ENCODE peak calls at places on chromosomes 6 and 20, in six cellular contexts. One of them, this sample, is unnamed.

GRCh38 chr6:221531-222349 is 70.5 kb upstream of the DUSP22 start:
- DNase-seq in H1: no peak
- DNase-seq in transverse colon: no peak
- DNase-seq in sigmoid colon: no peak
- DNase-seq in HepG2: peak
- DNase-seq in endothelial cell of umbilical vein: no peak
- DNase-seq in this sample: no peak

GRCh38 chr6:14276667-14277404 is 159.3 kb downstream of the CD83 start:
- DNase-seq in H1: no peak
- DNase-seq in endothelial cell of umbilical vein: no peak
- DNase-seq in sigmoid colon: no peak
- DNase-seq in transverse colon: no peak
- DNase-seq in HepG2: no peak
- DNase-seq in this sample: no peak

GRCh38 chr6:38131527-38131965 is 312.0 kb downstream of the ZFAND3 start:
- DNase-seq in HepG2: no peak
- DNase-seq in sigmoid colon: no peak
- DNase-seq in transverse colon: no peak
- DNase-seq in endothelial cell of umbilical vein: no peak
- DNase-seq in H1: no peak
- DNase-seq in this sample: no peak

GRCh38 chr6:112017169-112017568 is 36.7 kb upstream of the CCN6 start:
- DNase-seq in HepG2: no peak
- DNase-seq in H1: no peak
- DNase-seq in endothelial cell of umbilical vein: no peak
- DNase-seq in sigmoid colon: no peak
- DNase-seq in transverse colon: no peak
- DNase-seq in this sample: no peak

GRCh38 chr6:138012682-138013081 is 94.5 kb downstream of the PERP start:
- DNase-seq in transverse colon: peak
- DNase-seq in H1: no peak
- DNase-seq in endothelial cell of umbilical vein: no peak
- DNase-seq in sigmoid colon: no peak
- DNase-seq in HepG2: no peak
- DNase-seq in this sample: no peak

GRCh38 chr6:32152414-32153251 is 894 bp upstream of the PRRT1 start:
- DNase-seq in transverse colon: no peak
- DNase-seq in HepG2: no peak
- DNase-seq in endothelial cell of umbilical vein: peak
- DNase-seq in sigmoid colon: no peak
- DNase-seq in H1: no peak
- DNase-seq in this sample: peak

GRCh38 chr20:2285618-2286017 is 10.2 kb upstream of the TGM3 start:
- DNase-seq in transverse colon: no peak
- DNase-seq in HepG2: no peak
- DNase-seq in H1: no peak
- DNase-seq in sigmoid colon: no peak
- DNase-seq in endothelial cell of umbilical vein: no peak
- DNase-seq in this sample: no peak

GRCh38 chr6:44002591-44003344 is 124.5 kb downstream of the MRPL14 start:
- DNase-seq in H1: peak
- DNase-seq in transverse colon: peak
- DNase-seq in endothelial cell of umbilical vein: peak
- DNase-seq in sigmoid colon: no peak
- DNase-seq in HepG2: no peak
- DNase-seq in this sample: peak

GRCh38 chr6:2035046-2035445 is 210.4 kb downstream of the GMDS start:
- DNase-seq in transverse colon: no peak
- DNase-seq in sigmoid colon: no peak
- DNase-seq in H1: no peak
- DNase-seq in endothelial cell of umbilical vein: no peak
- DNase-seq in HepG2: no peak
- DNase-seq in this sample: no peak

GRCh38 chr6:39444479-39445019 is 122.0 kb upstream of the KCNK16 start:
- DNase-seq in endothelial cell of umbilical vein: no peak
- DNase-seq in sigmoid colon: no peak
- DNase-seq in H1: peak
- DNase-seq in HepG2: no peak
- DNase-seq in transverse colon: no peak
- DNase-seq in this sample: no peak

GRCh38 chr20:49569403-49570115 is 1.6 kb upstream of the PTGIS start:
- DNase-seq in HepG2: no peak
- DNase-seq in transverse colon: no peak
- DNase-seq in H1: no peak
- DNase-seq in sigmoid colon: peak
- DNase-seq in endothelial cell of umbilical vein: no peak
- DNase-seq in this sample: no peak

GRCh38 chr6:80148220-80148619 is 41.7 kb downstream of the BCKDHB start:
- DNase-seq in endothelial cell of umbilical vein: no peak
- DNase-seq in sigmoid colon: no peak
- DNase-seq in H1: no peak
- DNase-seq in transverse colon: no peak
- DNase-seq in HepG2: no peak
- DNase-seq in this sample: no peak

GRCh38 chr6:104887350-104887749 is 27.6 kb upstream of the HACE1 start:
- DNase-seq in H1: no peak
- DNase-seq in endothelial cell of umbilical vein: peak
- DNase-seq in sigmoid colon: no peak
- DNase-seq in HepG2: peak
- DNase-seq in transverse colon: no peak
- DNase-seq in this sample: no peak

GRCh38 chr6:112802154-112802553 is 455.0 kb downstream of the RFPL4B start:
- DNase-seq in endothelial cell of umbilical vein: peak
- DNase-seq in transverse colon: no peak
- DNase-seq in HepG2: no peak
- DNase-seq in H1: no peak
- DNase-seq in sigmoid colon: no peak
- DNase-seq in this sample: no peak

GRCh38 chr6:42960243-42961019 is at the start of gene GNMT:
- DNase-seq in HepG2: peak
- DNase-seq in sigmoid colon: peak
- DNase-seq in H1: peak
- DNase-seq in transverse colon: peak
- DNase-seq in endothelial cell of umbilical vein: peak
- DNase-seq in this sample: peak

GRCh38 chr6:50849016-50849748 is 30.5 kb downstream of the TFAP2B start:
- DNase-seq in endothelial cell of umbilical vein: no peak
- DNase-seq in transverse colon: no peak
- DNase-seq in HepG2: no peak
- DNase-seq in H1: peak
- DNase-seq in sigmoid colon: no peak
- DNase-seq in this sample: peak

DNA sequence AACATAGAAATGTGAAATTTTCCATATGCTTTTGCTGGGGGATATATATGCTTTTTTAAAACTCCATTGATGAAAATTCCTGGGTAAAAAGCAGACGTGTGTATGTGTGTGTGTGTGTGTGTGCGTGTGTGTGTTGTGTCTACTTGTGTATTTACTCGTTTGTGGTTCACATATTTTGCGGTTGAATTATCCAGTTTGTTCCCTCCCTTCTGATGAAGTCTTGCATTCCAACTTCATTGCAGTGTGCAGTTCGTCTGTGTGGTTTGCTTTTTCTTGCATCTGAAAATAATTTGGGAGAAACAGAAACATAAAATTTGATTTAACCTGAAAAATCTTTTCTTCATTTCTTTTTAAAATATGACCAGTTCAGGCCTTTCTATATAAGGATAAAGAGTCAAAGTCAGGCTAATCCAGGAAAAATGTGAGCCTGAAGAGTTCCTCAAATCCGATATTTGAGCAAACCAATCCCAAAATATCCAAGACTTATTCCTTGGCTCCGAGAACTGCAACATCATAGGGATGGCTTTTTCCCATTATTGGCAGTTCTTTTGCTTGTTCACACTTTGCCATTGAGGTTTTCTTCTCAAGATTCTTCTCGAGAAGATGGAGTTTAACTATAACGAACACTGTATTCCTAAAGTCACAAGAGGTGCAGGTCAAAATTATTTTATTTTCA is 202.2 kb upstream of the CCN2 start:
- DNase-seq in sigmoid colon: no peak
- DNase-seq in transverse colon: no peak
- DNase-seq in endothelial cell of umbilical vein: no peak
- DNase-seq in H1: no peak
- DNase-seq in HepG2: no peak
- DNase-seq in this sample: no peak
- H3K27ac ChIP-seq in sigmoid colon: no peak
- H3K27ac ChIP-seq in transverse colon: no peak
- H3K27ac ChIP-seq in endothelial cell of umbilical vein: no peak
- H3K27ac ChIP-seq in H1: no peak
- H3K27ac ChIP-seq in HepG2: no peak
- H3K27ac ChIP-seq in this sample: no peak

GRCh38 chr6:25606151-25606550 is 45.9 kb upstream of the SCGN start:
- DNase-seq in sigmoid colon: no peak
- DNase-seq in HepG2: no peak
- DNase-seq in endothelial cell of umbilical vein: no peak
- DNase-seq in transverse colon: no peak
- DNase-seq in H1: no peak
- DNase-seq in this sample: no peak

GRCh38 chr6:25603251-25603650 is 48.8 kb upstream of the SCGN start:
- DNase-seq in transverse colon: no peak
- DNase-seq in H1: no peak
- DNase-seq in sigmoid colon: no peak
- DNase-seq in endothelial cell of umbilical vein: no peak
- DNase-seq in HepG2: no peak
- DNase-seq in this sample: no peak

GRCh38 chr6:25599516-25600060 is 52.4 kb upstream of the SCGN start:
- DNase-seq in endothelial cell of umbilical vein: no peak
- DNase-seq in H1: no peak
- DNase-seq in sigmoid colon: no peak
- DNase-seq in HepG2: no peak
- DNase-seq in transverse colon: no peak
- DNase-seq in this sample: no peak

GRCh38 chr6:25602680-25602982 is 49.4 kb upstream of the SCGN start:
- DNase-seq in HepG2: no peak
- DNase-seq in endothelial cell of umbilical vein: no peak
- DNase-seq in sigmoid colon: no peak
- DNase-seq in H1: no peak
- DNase-seq in transverse colon: no peak
- DNase-seq in this sample: no peak

GRCh38 chr6:25601797-25602679 is 50.0 kb upstream of the SCGN start:
- DNase-seq in transverse colon: no peak
- DNase-seq in sigmoid colon: no peak
- DNase-seq in HepG2: peak
- DNase-seq in H1: no peak
- DNase-seq in endothelial cell of umbilical vein: peak
- DNase-seq in this sample: no peak
- TF ChIP-seq POLR2AphosphoS5 in transverse colon: no peak
- TF ChIP-seq POLR2AphosphoS5 in sigmoid colon: no peak
- TF ChIP-seq POLR2AphosphoS5 in HepG2: no peak
- TF ChIP-seq POLR2AphosphoS5 in H1: no peak
- TF ChIP-seq POLR2AphosphoS5 in endothelial cell of umbilical vein: no peak
- TF ChIP-seq POLR2AphosphoS5 in this sample: no peak

GRCh38 chr6:136640132-136640915 is 90.1 kb upstream of the MAP7 start:
- DNase-seq in endothelial cell of umbilical vein: no peak
- DNase-seq in HepG2: no peak
- DNase-seq in transverse colon: no peak
- DNase-seq in H1: no peak
- DNase-seq in sigmoid colon: no peak
- DNase-seq in this sample: no peak

GRCh38 chr6:136641166-136641565 is 90.9 kb upstream of the MAP7 start:
- DNase-seq in H1: no peak
- DNase-seq in HepG2: no peak
- DNase-seq in sigmoid colon: no peak
- DNase-seq in endothelial cell of umbilical vein: no peak
- DNase-seq in transverse colon: no peak
- DNase-seq in this sample: no peak

GRCh38 chr6:136639671-136640070 is 89.4 kb upstream of the MAP7 start:
- DNase-seq in endothelial cell of umbilical vein: no peak
- DNase-seq in H1: no peak
- DNase-seq in sigmoid colon: no peak
- DNase-seq in transverse colon: no peak
- DNase-seq in HepG2: no peak
- DNase-seq in this sample: no peak

GRCh38 chr6:136643850-136644596 is 93.8 kb upstream of the MAP7 start:
- DNase-seq in transverse colon: peak
- DNase-seq in sigmoid colon: peak
- DNase-seq in H1: peak
- DNase-seq in HepG2: peak
- DNase-seq in endothelial cell of umbilical vein: peak
- DNase-seq in this sample: peak

DNA sequence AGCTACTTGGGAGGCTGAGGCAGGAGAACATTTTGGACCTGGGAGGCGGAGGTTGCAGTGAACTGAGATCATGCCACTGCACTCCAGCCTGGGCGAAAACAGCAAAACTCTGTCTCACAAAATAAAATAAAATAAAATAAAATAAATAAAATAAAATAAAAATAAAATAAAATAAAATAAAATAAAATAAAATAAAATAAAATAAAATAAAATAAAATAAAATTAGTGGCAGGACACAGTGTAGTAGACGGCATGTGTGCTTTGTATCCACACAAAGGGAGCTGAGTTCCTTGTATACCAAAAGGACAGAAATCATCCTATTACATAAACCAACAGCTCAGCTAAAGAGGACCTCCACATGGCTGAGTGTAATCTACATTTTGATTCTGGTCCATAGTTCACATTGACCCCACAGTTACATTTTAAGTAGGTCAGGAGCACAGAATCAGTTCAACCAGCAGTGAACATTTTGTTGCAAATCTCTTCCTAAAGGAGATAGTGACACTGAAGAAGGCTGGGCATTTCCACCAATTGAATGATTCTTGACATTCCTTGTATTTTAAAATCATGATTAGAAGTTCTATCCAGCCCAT is 91.7 kb upstream of the MAP7 start:
- DNase-seq in sigmoid colon: no peak
- DNase-seq in endothelial cell of umbilical vein: no peak
- DNase-seq in H1: no peak
- DNase-seq in HepG2: no peak
- DNase-seq in transverse colon: no peak
- DNase-seq in this sample: no peak
- H3K27ac ChIP-seq in sigmoid colon: no peak
- H3K27ac ChIP-seq in endothelial cell of umbilical vein: no peak
- H3K27ac ChIP-seq in H1: no peak
- H3K27ac ChIP-seq in HepG2: no peak
- H3K27ac ChIP-seq in transverse colon: no peak
- H3K27ac ChIP-seq in this sample: no peak

DNA sequence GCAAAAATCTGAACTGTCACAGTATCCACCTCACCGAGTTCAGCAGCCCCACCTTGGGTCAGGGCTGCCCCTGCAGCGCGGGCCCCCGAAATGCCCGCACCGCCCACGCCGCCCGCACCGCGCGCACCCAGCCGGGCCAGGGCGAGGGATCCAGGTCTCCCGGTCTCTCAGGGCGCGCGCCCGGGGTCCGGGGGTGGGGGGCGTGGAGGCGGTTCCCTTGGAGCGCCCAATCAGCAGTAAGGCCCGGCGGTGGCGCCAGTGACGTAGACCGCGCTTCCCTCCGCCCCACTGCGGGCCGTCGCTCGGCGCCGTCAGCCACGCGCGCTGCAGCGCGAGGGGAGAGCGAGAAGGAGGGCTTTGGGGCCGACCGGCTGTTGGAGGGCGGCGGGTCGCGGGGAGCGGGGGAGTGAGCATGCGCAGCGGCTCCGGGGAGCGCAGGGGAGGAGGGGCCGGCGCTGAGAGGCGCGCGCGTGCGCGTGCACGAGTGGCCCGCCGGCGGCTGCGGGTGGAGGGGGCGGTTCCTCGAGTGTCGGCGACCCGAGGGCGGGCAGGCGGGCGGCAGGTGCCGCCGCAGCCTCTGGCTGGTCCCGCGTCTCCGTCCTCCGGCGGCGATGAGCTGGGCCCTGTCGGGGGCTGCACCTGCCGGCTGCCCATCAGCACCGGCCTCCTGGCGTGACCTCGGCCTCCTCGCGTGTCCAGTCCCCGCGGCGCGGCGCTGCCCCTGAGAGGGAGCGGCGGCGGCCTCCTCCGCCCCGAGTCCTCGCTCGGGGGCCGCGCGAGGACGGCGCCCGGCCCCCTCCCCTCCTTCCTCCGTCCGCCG is at the start of gene TMEM170B:
- DNase-seq in H1: peak
- DNase-seq in transverse colon: peak
- DNase-seq in HepG2: peak
- DNase-seq in endothelial cell of umbilical vein: peak
- DNase-seq in sigmoid colon: peak
- DNase-seq in this sample: peak
- TF ChIP-seq POLR2AphosphoS5 in H1: no peak
- TF ChIP-seq POLR2AphosphoS5 in transverse colon: peak
- TF ChIP-seq POLR2AphosphoS5 in HepG2: peak
- TF ChIP-seq POLR2AphosphoS5 in endothelial cell of umbilical vein: peak
- TF ChIP-seq POLR2AphosphoS5 in sigmoid colon: peak
- TF ChIP-seq POLR2AphosphoS5 in this sample: peak

This sample was measured in upper lobe of left lung.